ENCODE peak calls at places on chromosomes 13 and 19, in four cellular contexts. J is HepG2, V is IMR-90, W is K562. B is an unnamed sample.

GRCh38 chr19:49666120-49666444 is 349 bp downstream of the BCL2L12 start:
- DNase-seq in J (no peak), V (no peak), W (no peak), B (no peak)

GRCh38 chr19:46373573-46374359 is 26.9 kb downstream of the PPP5C start:
- DNase-seq in J (no peak), V (peak; percentile 50), W (no peak), B (peak; percentile 88)

GRCh38 chr13:40981949-40982348 is 37.2 kb downstream of the ELF1 start:
- DNase-seq in J (no peak), V (no peak), W (no peak), B (no peak)

GRCh38 chr13:110421696-110422395 is 114.8 kb downstream of the COL4A2 start:
- DNase-seq in J (no peak), V (peak; percentile 90), W (no peak), B (no peak)

GRCh38 chr19:52638601-52639000 is 446 bp upstream of the ZNF83 start:
- DNase-seq in J (no peak), V (peak; percentile 69), W (peak; percentile 32), B (no peak)

GRCh38 chr19:16447015-16447384 is 24.8 kb downstream of the EPS15L1 start:
- DNase-seq in J (peak; percentile 80), V (peak; percentile 91), W (peak; percentile 60), B (no peak)

GRCh38 chr13:28744091-28744536 is 25.3 kb upstream of the SLC46A3 start:
- DNase-seq in J (no peak), V (peak; percentile 80), W (no peak), B (no peak)

GRCh38 chr19:30446844-30447243 is 74.7 kb downstream of the ZNF536 start:
- DNase-seq in J (no peak), V (no peak), W (no peak), B (no peak)

GRCh38 chr13:94181461-94182107 is 297.9 kb downstream of the DCT start:
- DNase-seq in J (peak; percentile 54), V (no peak), W (no peak), B (no peak)

GRCh38 chr19:16366433-16367268 is 42.0 kb downstream of the KLF2 start:
- DNase-seq in J (no peak), V (no peak), W (no peak), B (no peak)

GRCh38 chr19:57096640-57097361 is 23.0 kb upstream of the USP29 start:
- DNase-seq in J (peak; percentile 75), V (no peak), W (no peak), B (no peak)

DNA sequence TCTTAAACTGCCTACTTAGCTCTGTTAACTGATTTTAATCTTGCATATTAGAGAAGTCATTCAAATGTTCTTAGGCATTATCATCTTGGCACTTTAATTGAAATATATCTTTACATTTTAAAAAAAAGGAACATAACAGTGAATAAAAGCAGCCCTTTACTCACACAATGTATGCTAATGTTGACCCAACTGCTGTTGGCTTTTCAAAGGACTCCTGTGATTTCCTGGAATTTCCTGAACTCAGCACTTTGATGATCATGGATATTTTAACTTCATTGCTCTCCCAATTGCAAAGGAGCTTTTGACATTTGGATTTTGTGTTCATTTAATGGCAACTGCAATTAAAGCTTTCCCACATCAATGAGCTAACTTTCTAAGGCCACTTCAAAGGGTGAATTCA is 1230.3 kb downstream of the DIAPH3 start:
- DNase-seq in J (no peak), V (no peak), W (no peak), B (no peak)
- TF ChIP-seq MAZ in J (no peak), V (no peak), W (no peak), B (no peak)

GRCh38 chr13:47119568-47120080 is 222.8 kb upstream of the HTR2A start:
- DNase-seq in J (no peak), V (peak; percentile 28), W (no peak), B (no peak)
- TF ChIP-seq MAZ in J (no peak), V (no peak), W (no peak), B (no peak)

GRCh38 chr19:41624515-41624914 is 2.4 kb downstream of the CEACAM4 start:
- DNase-seq in J (no peak), V (no peak), W (no peak), B (no peak)
- TF ChIP-seq MAZ in J (no peak), V (no peak), W (no peak), B (no peak)

GRCh38 chr13:100392709-100393630 is 195.6 kb downstream of the GGACT start:
- DNase-seq in J (peak; percentile 91), V (peak; percentile 100), W (peak; percentile 80), B (peak; percentile 94)

GRCh38 chr13:100387416-100387815 is 201.2 kb downstream of the GGACT start:
- DNase-seq in J (no peak), V (no peak), W (no peak), B (no peak)

GRCh38 chr13:100389617-100390016 is 199.0 kb downstream of the GGACT start:
- DNase-seq in J (no peak), V (no peak), W (no peak), B (no peak)

GRCh38 chr13:100394005-100394695 is 194.4 kb downstream of the GGACT start:
- DNase-seq in J (no peak), V (peak; percentile 92), W (no peak), B (peak; percentile 9)

DNA sequence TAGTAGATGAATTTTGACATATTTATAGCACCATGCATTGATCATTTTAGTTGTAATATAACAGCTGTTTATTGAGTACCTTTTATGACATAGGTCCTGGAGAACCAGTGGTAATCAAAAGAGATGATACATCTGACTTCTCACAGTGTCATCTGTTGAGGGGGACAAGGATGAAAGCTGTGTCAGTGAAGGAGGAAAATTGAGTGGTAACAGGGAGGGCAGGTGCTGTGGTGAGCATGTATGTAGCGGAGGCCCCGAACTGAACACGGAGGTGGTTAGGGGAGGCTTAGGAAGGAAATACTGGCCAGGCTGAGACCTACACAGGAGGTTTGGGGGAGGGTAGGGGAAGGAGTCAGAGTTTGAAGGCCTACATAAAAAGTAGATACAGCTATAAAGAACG is 199.7 kb downstream of the GGACT start:
- DNase-seq in J (no peak), V (no peak), W (no peak), B (no peak)
- TF ChIP-seq MAZ in J (no peak), V (no peak), W (no peak), B (no peak)

DNA sequence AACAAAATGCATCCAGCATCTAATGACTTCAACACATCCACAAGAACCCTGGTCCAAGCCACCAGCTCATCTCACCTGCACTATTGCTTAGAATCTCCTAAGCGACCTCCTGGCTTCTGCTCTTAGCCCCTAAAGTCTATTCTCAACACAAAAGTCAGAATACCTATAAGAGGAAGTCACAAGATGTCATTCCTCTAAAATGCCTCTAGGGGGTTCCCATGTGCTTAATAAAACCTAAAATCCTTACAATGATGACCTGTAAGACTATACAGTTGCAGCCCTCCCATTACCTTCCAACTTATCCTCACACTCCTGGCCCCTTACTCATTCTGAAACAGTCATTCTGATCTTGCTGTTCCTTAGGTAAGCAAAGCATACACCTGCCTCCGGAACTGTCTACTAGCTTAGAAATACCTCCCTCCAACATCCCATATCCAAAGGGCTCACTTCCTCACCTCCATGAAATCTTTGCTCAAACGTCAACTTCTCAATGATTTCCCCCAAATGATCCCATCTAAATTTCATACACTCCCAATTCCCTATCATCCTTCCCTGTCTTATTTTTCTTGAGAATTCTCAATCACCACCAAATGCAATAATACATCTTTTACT is 10.0 kb downstream of the ATP7B start:
- DNase-seq in J (peak; percentile 59), V (peak; percentile 49), W (peak; percentile 32), B (peak; percentile 40)
- TF ChIP-seq MAZ in J (no peak), V (no peak), W (no peak), B (no peak)

DNA sequence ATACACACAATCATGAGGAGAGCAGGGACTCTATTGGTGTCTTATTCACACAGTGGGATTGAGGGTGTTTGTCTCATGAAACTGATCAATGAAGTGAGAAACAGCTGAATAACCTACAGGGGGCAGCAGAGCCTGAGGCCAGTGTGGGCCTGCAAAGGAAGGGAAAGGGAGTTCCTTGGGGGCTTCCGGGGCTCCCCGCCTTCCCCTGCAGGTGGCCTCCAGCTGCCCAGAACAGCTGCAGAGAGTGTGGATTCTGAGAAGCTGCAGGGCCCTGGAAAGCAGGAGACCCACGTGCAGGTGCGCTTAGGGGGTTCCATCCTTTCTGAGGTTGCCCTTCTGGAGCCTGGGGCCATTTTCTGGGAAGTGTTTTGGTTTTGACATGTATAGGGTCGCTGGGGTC is 20.1 kb downstream of the ZNF763 start:
- DNase-seq in J (peak; percentile 39), V (no peak), W (peak; percentile 13), B (no peak)
- TF ChIP-seq MAZ in J (no peak), V (no peak), W (no peak), B (no peak)

GRCh38 chr13:84912720-84913119 is 886.5 kb downstream of the SLITRK6 start:
- DNase-seq in J (no peak), V (no peak), W (no peak), B (no peak)

GRCh38 chr13:84917252-84917878 is 881.9 kb downstream of the SLITRK6 start:
- DNase-seq in J (peak; percentile 8), V (peak; percentile 31), W (no peak), B (no peak)
- TF ChIP-seq MAZ in J (no peak), V (no peak), W (no peak), B (no peak)

GRCh38 chr13:75715598-75716523 is 79.7 kb downstream of the LMO7 start:
- DNase-seq in J (no peak), V (no peak), W (no peak), B (no peak)
- TF ChIP-seq MAZ in J (no peak), V (no peak), W (no peak), B (no peak)

GRCh38 chr19:3338541-3339181 is 27.7 kb upstream of the NFIC start:
- DNase-seq in J (no peak), V (no peak), W (peak; percentile 7), B (no peak)
- TF ChIP-seq MAZ in J (no peak), V (no peak), W (no peak), B (no peak)

DNA sequence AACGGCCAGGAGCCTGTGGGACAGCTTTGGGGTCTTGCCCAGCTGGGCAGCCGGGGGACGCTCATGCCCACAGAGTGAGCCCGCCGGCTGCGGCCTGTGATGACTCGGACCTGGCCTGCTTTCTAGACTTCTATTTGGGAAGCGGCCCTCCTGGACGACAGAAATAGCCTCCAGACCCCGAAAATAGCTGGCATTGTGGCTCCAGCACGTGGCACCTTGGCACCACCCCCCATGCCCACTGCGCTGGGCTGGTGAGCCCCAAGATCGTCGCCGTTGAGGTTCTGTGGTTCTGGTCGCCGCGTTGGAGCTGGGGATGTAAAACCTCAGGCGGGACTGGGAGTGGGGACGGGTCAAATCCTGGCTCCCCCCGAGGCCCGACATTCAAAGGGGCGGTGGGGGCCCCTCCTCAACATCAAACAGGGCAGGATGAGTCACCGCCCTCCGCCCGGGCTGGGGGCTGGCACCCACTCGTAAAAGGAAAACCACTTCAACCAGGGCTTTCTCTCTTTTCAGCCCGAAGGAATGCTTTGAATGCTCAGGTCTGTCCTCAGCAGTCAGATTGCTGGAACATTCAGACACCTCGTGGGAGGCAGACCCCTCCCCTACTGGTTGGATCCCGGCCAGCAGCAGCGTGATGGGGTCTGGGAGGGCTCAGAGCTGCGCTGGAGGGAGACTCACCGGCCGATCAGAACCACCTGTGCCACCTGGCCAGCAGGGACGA is 42.1 kb downstream of the GADD45B start:
- DNase-seq in J (no peak), V (no peak), W (no peak), B (no peak)
- TF ChIP-seq MAZ in J (no peak), V (no peak), W (no peak), B (no peak)